ENCODE peak calls at places on chromosomes 7 and 10, in six cellular contexts. G is NCI-H1694 treated with DMSO at 0.1 percent for 48 hours; K is renal cortical epithelial cell; C is T-cell; F is stimulated activated CD8-positive, alpha-beta memory T cell treated with anti-CD3 and anti-CD28 coated beads, Interleukin-4, amount 100 ng/mL, for 48 hours; W is lower lobe of right lung. N is an unnamed sample.

GRCh38 chr7:38731195-38731594 is 100.0 kb upstream of the AMPH start:
- DNase-seq in G (no peak), K (peak; percentile 19), C (no peak), F (no peak), W (no peak), N (no peak)

GRCh38 chr10:128036746-128037542 is 89.3 kb downstream of the MKI67 start:
- DNase-seq in G (no peak), K (peak; percentile 81), C (no peak), F (no peak), W (no peak), N (no peak)

GRCh38 chr7:147182859-147183258 is 1066.3 kb downstream of the CNTNAP2 start:
- DNase-seq in G (no peak), K (no peak), C (no peak), F (no peak), W (no peak), N (no peak)

GRCh38 chr7:12569673-12570072 is 847 bp upstream of the SCIN start:
- DNase-seq in G (no peak), K (no peak), C (no peak), F (no peak), W (no peak), N (no peak)

GRCh38 chr7:268991-269390 is 21.0 kb upstream of the FOXL3 start:
- DNase-seq in G (no peak), K (no peak), C (no peak), F (no peak), W (no peak), N (no peak)

GRCh38 chr7:369981-370621 is 80.1 kb downstream of the FOXL3 start:
- DNase-seq in G (no peak), K (no peak), C (no peak), F (no peak), W (peak; percentile 38), N (peak; percentile 51)

GRCh38 chr10:81570878-81571794 is 303.9 kb upstream of the NRG3 start:
- DNase-seq in G (no peak), K (no peak), C (no peak), F (no peak), W (no peak), N (no peak)

GRCh38 chr10:5948999-5949759 is 28.2 kb downstream of the IL15RA start:
- DNase-seq in G (no peak), K (peak; percentile 59), C (no peak), F (peak; percentile 56), W (peak; percentile 66), N (peak; percentile 55)

GRCh38 chr7:29647020-29647654 is 83.5 kb downstream of the PRR15 start:
- DNase-seq in G (no peak), K (no peak), C (no peak), F (no peak), W (no peak), N (no peak)

GRCh38 chr10:32266979-32267378 is 80.0 kb downstream of the EPC1 start:
- DNase-seq in G (no peak), K (no peak), C (no peak), F (no peak), W (no peak), N (no peak)

GRCh38 chr10:89458289-89458688 is 43.9 kb downstream of the IFIT5 start:
- DNase-seq in G (no peak), K (peak; percentile 88), C (no peak), F (no peak), W (no peak), N (no peak)

GRCh38 chr7:106358103-106358663 is 73.4 kb upstream of the NAMPT start:
- DNase-seq in G (no peak), K (peak; percentile 93), C (no peak), F (no peak), W (no peak), N (no peak)

GRCh38 chr7:44121761-44122420 is 1.5 kb downstream of the POLD2 start:
- DNase-seq in G (no peak), K (no peak), C (no peak), F (no peak), W (peak; percentile 20), N (no peak)